ENCODE peak calls at places on chromosomes 12 and 14, in ten cellular contexts. One of them, this sample, is unnamed.

GRCh38 chr14:104589338-104590195 is 10.0 kb downstream of the C14orf180 start:
- DNase-seq in T47D: no peak
- DNase-seq in spleen: no peak
- DNase-seq in HuH-7.5: no peak
- DNase-seq in fibroblast of villous mesenchyme: no peak
- DNase-seq in T-helper 1 cell: no peak
- DNase-seq in stimulated activated CD4-positive, alpha-beta T cell treated with anti-CD3 and anti-CD28 coated beads, Interleukin-1b, Interleukin-23, amount 100 ng/mL, for 4 hours: no peak
- DNase-seq in lung microvascular endothelial cell: no peak
- DNase-seq in fibroblast of the aortic adventitia: no peak
- DNase-seq in GM06990: no peak
- DNase-seq in this sample: no peak

GRCh38 chr12:12528361-12529092 is 34.1 kb downstream of the DUSP16 start:
- DNase-seq in T47D: no peak
- DNase-seq in spleen: no peak
- DNase-seq in HuH-7.5: no peak
- DNase-seq in fibroblast of villous mesenchyme: no peak
- DNase-seq in T-helper 1 cell: no peak
- DNase-seq in stimulated activated CD4-positive, alpha-beta T cell treated with anti-CD3 and anti-CD28 coated beads, Interleukin-1b, Interleukin-23, amount 100 ng/mL, for 4 hours: no peak
- DNase-seq in lung microvascular endothelial cell: peak; percentile 58
- DNase-seq in fibroblast of the aortic adventitia: no peak
- DNase-seq in GM06990: no peak
- DNase-seq in this sample: no peak

GRCh38 chr14:103905861-103906456 is 22.3 kb upstream of the TDRD9 start:
- DNase-seq in T47D: no peak
- DNase-seq in spleen: peak; percentile 69
- DNase-seq in HuH-7.5: no peak
- DNase-seq in fibroblast of villous mesenchyme: no peak
- DNase-seq in T-helper 1 cell: no peak
- DNase-seq in stimulated activated CD4-positive, alpha-beta T cell treated with anti-CD3 and anti-CD28 coated beads, Interleukin-1b, Interleukin-23, amount 100 ng/mL, for 4 hours: no peak
- DNase-seq in lung microvascular endothelial cell: peak; percentile 26
- DNase-seq in fibroblast of the aortic adventitia: no peak
- DNase-seq in GM06990: no peak
- DNase-seq in this sample: no peak

GRCh38 chr12:44126811-44127210 is 290.9 kb downstream of the TMEM117 start:
- DNase-seq in T47D: no peak
- DNase-seq in spleen: no peak
- DNase-seq in HuH-7.5: no peak
- DNase-seq in fibroblast of villous mesenchyme: no peak
- DNase-seq in T-helper 1 cell: no peak
- DNase-seq in stimulated activated CD4-positive, alpha-beta T cell treated with anti-CD3 and anti-CD28 coated beads, Interleukin-1b, Interleukin-23, amount 100 ng/mL, for 4 hours: no peak
- DNase-seq in lung microvascular endothelial cell: no peak
- DNase-seq in fibroblast of the aortic adventitia: no peak
- DNase-seq in GM06990: no peak
- DNase-seq in this sample: no peak

GRCh38 chr14:34297786-34298520 is 164.1 kb downstream of the SPTSSA start:
- DNase-seq in T47D: peak; percentile 70
- DNase-seq in spleen: no peak
- DNase-seq in HuH-7.5: no peak
- DNase-seq in fibroblast of villous mesenchyme: no peak
- DNase-seq in T-helper 1 cell: no peak
- DNase-seq in stimulated activated CD4-positive, alpha-beta T cell treated with anti-CD3 and anti-CD28 coated beads, Interleukin-1b, Interleukin-23, amount 100 ng/mL, for 4 hours: no peak
- DNase-seq in lung microvascular endothelial cell: no peak
- DNase-seq in fibroblast of the aortic adventitia: peak; percentile 7
- DNase-seq in GM06990: no peak
- DNase-seq in this sample: no peak

GRCh38 chr12:96132819-96133218 is 61.4 kb upstream of the ELK3 start:
- DNase-seq in T47D: peak; percentile 66
- DNase-seq in spleen: no peak
- DNase-seq in HuH-7.5: no peak
- DNase-seq in fibroblast of villous mesenchyme: no peak
- DNase-seq in T-helper 1 cell: no peak
- DNase-seq in stimulated activated CD4-positive, alpha-beta T cell treated with anti-CD3 and anti-CD28 coated beads, Interleukin-1b, Interleukin-23, amount 100 ng/mL, for 4 hours: no peak
- DNase-seq in lung microvascular endothelial cell: peak; percentile 82
- DNase-seq in fibroblast of the aortic adventitia: no peak
- DNase-seq in GM06990: no peak
- DNase-seq in this sample: no peak

GRCh38 chr14:35883677-35884293 is 57.6 kb downstream of the BRMS1L start:
- DNase-seq in T47D: peak; percentile 65
- DNase-seq in spleen: no peak
- DNase-seq in HuH-7.5: no peak
- DNase-seq in fibroblast of villous mesenchyme: peak; percentile 38
- DNase-seq in T-helper 1 cell: no peak
- DNase-seq in stimulated activated CD4-positive, alpha-beta T cell treated with anti-CD3 and anti-CD28 coated beads, Interleukin-1b, Interleukin-23, amount 100 ng/mL, for 4 hours: peak; percentile 14
- DNase-seq in lung microvascular endothelial cell: peak; percentile 46
- DNase-seq in fibroblast of the aortic adventitia: peak; percentile 40
- DNase-seq in GM06990: no peak
- DNase-seq in this sample: no peak

GRCh38 chr12:69524755-69525509 is 54.7 kb downstream of the FRS2 start:
- DNase-seq in T47D: no peak
- DNase-seq in spleen: no peak
- DNase-seq in HuH-7.5: no peak
- DNase-seq in fibroblast of villous mesenchyme: no peak
- DNase-seq in T-helper 1 cell: no peak
- DNase-seq in stimulated activated CD4-positive, alpha-beta T cell treated with anti-CD3 and anti-CD28 coated beads, Interleukin-1b, Interleukin-23, amount 100 ng/mL, for 4 hours: no peak
- DNase-seq in lung microvascular endothelial cell: no peak
- DNase-seq in fibroblast of the aortic adventitia: no peak
- DNase-seq in GM06990: no peak
- DNase-seq in this sample: no peak

GRCh38 chr12:2642176-2642892 is 152.4 kb upstream of the FKBP4 start:
- DNase-seq in T47D: no peak
- DNase-seq in spleen: peak; percentile 15
- DNase-seq in HuH-7.5: no peak
- DNase-seq in fibroblast of villous mesenchyme: no peak
- DNase-seq in T-helper 1 cell: no peak
- DNase-seq in stimulated activated CD4-positive, alpha-beta T cell treated with anti-CD3 and anti-CD28 coated beads, Interleukin-1b, Interleukin-23, amount 100 ng/mL, for 4 hours: no peak
- DNase-seq in lung microvascular endothelial cell: no peak
- DNase-seq in fibroblast of the aortic adventitia: no peak
- DNase-seq in GM06990: no peak
- DNase-seq in this sample: no peak

GRCh38 chr12:12916135-12916956 is 25.0 kb downstream of the GPRC5A start:
- DNase-seq in T47D: peak; percentile 63
- DNase-seq in spleen: peak; percentile 94
- DNase-seq in HuH-7.5: peak; percentile 51
- DNase-seq in fibroblast of villous mesenchyme: peak; percentile 82
- DNase-seq in T-helper 1 cell: peak; percentile 79
- DNase-seq in stimulated activated CD4-positive, alpha-beta T cell treated with anti-CD3 and anti-CD28 coated beads, Interleukin-1b, Interleukin-23, amount 100 ng/mL, for 4 hours: peak; percentile 76
- DNase-seq in lung microvascular endothelial cell: peak; percentile 96
- DNase-seq in fibroblast of the aortic adventitia: peak; percentile 93
- DNase-seq in GM06990: peak; percentile 44
- DNase-seq in this sample: peak; percentile 95

GRCh38 chr14:29311983-29312382 is 545.4 kb downstream of the FOXG1 start:
- DNase-seq in T47D: no peak
- DNase-seq in spleen: no peak
- DNase-seq in HuH-7.5: no peak
- DNase-seq in fibroblast of villous mesenchyme: peak; percentile 32
- DNase-seq in T-helper 1 cell: no peak
- DNase-seq in stimulated activated CD4-positive, alpha-beta T cell treated with anti-CD3 and anti-CD28 coated beads, Interleukin-1b, Interleukin-23, amount 100 ng/mL, for 4 hours: no peak
- DNase-seq in lung microvascular endothelial cell: no peak
- DNase-seq in fibroblast of the aortic adventitia: no peak
- DNase-seq in GM06990: no peak
- DNase-seq in this sample: no peak

GRCh38 chr12:105365231-105365630 is 34.7 kb downstream of the C12orf75 start:
- DNase-seq in T47D: no peak
- DNase-seq in spleen: no peak
- DNase-seq in HuH-7.5: no peak
- DNase-seq in fibroblast of villous mesenchyme: no peak
- DNase-seq in T-helper 1 cell: no peak
- DNase-seq in stimulated activated CD4-positive, alpha-beta T cell treated with anti-CD3 and anti-CD28 coated beads, Interleukin-1b, Interleukin-23, amount 100 ng/mL, for 4 hours: no peak
- DNase-seq in lung microvascular endothelial cell: peak; percentile 9
- DNase-seq in fibroblast of the aortic adventitia: no peak
- DNase-seq in GM06990: no peak
- DNase-seq in this sample: no peak

GRCh38 chr12:98574110-98574509 is 19.4 kb upstream of the SLC25A3 start:
- DNase-seq in T47D: no peak
- DNase-seq in spleen: no peak
- DNase-seq in HuH-7.5: no peak
- DNase-seq in fibroblast of villous mesenchyme: no peak
- DNase-seq in T-helper 1 cell: no peak
- DNase-seq in stimulated activated CD4-positive, alpha-beta T cell treated with anti-CD3 and anti-CD28 coated beads, Interleukin-1b, Interleukin-23, amount 100 ng/mL, for 4 hours: no peak
- DNase-seq in lung microvascular endothelial cell: no peak
- DNase-seq in fibroblast of the aortic adventitia: no peak
- DNase-seq in GM06990: no peak
- DNase-seq in this sample: no peak

GRCh38 chr12:89373772-89374572 is 21.7 kb upstream of the DUSP6 start:
- DNase-seq in T47D: no peak
- DNase-seq in spleen: no peak
- DNase-seq in HuH-7.5: no peak
- DNase-seq in fibroblast of villous mesenchyme: peak; percentile 78
- DNase-seq in T-helper 1 cell: no peak
- DNase-seq in stimulated activated CD4-positive, alpha-beta T cell treated with anti-CD3 and anti-CD28 coated beads, Interleukin-1b, Interleukin-23, amount 100 ng/mL, for 4 hours: no peak
- DNase-seq in lung microvascular endothelial cell: peak; percentile 93
- DNase-seq in fibroblast of the aortic adventitia: peak; percentile 88
- DNase-seq in GM06990: no peak
- DNase-seq in this sample: no peak

GRCh38 chr14:68376067-68376810 is 416.6 kb downstream of the ZFP36L1 start:
- DNase-seq in T47D: no peak
- DNase-seq in spleen: no peak
- DNase-seq in HuH-7.5: no peak
- DNase-seq in fibroblast of villous mesenchyme: no peak
- DNase-seq in T-helper 1 cell: no peak
- DNase-seq in stimulated activated CD4-positive, alpha-beta T cell treated with anti-CD3 and anti-CD28 coated beads, Interleukin-1b, Interleukin-23, amount 100 ng/mL, for 4 hours: no peak
- DNase-seq in lung microvascular endothelial cell: no peak
- DNase-seq in fibroblast of the aortic adventitia: peak; percentile 60
- DNase-seq in GM06990: no peak
- DNase-seq in this sample: no peak

GRCh38 chr12:111103583-111103982 is 183.2 kb upstream of the MYL2 start:
- DNase-seq in T47D: no peak
- DNase-seq in spleen: no peak
- DNase-seq in HuH-7.5: no peak
- DNase-seq in fibroblast of villous mesenchyme: no peak
- DNase-seq in T-helper 1 cell: no peak
- DNase-seq in stimulated activated CD4-positive, alpha-beta T cell treated with anti-CD3 and anti-CD28 coated beads, Interleukin-1b, Interleukin-23, amount 100 ng/mL, for 4 hours: no peak
- DNase-seq in lung microvascular endothelial cell: no peak
- DNase-seq in fibroblast of the aortic adventitia: no peak
- DNase-seq in GM06990: no peak
- DNase-seq in this sample: no peak

GRCh38 chr12:131204416-131205311 is 251.0 kb downstream of the ADGRD1 start:
- DNase-seq in T47D: no peak
- DNase-seq in spleen: peak; percentile 59
- DNase-seq in HuH-7.5: no peak
- DNase-seq in fibroblast of villous mesenchyme: no peak
- DNase-seq in T-helper 1 cell: no peak
- DNase-seq in stimulated activated CD4-positive, alpha-beta T cell treated with anti-CD3 and anti-CD28 coated beads, Interleukin-1b, Interleukin-23, amount 100 ng/mL, for 4 hours: no peak
- DNase-seq in lung microvascular endothelial cell: no peak
- DNase-seq in fibroblast of the aortic adventitia: no peak
- DNase-seq in GM06990: no peak
- DNase-seq in this sample: peak; percentile 69

GRCh38 chr12:32522322-32523221 is 123.2 kb downstream of the FGD4 start:
- DNase-seq in T47D: no peak
- DNase-seq in spleen: no peak
- DNase-seq in HuH-7.5: no peak
- DNase-seq in fibroblast of villous mesenchyme: no peak
- DNase-seq in T-helper 1 cell: no peak
- DNase-seq in stimulated activated CD4-positive, alpha-beta T cell treated with anti-CD3 and anti-CD28 coated beads, Interleukin-1b, Interleukin-23, amount 100 ng/mL, for 4 hours: no peak
- DNase-seq in lung microvascular endothelial cell: no peak
- DNase-seq in fibroblast of the aortic adventitia: peak; percentile 23
- DNase-seq in GM06990: no peak
- DNase-seq in this sample: no peak

GRCh38 chr12:68675098-68675842 is 11.5 kb upstream of the NUP107 start:
- DNase-seq in T47D: no peak
- DNase-seq in spleen: peak; percentile 88
- DNase-seq in HuH-7.5: no peak
- DNase-seq in fibroblast of villous mesenchyme: no peak
- DNase-seq in T-helper 1 cell: peak; percentile 54
- DNase-seq in stimulated activated CD4-positive, alpha-beta T cell treated with anti-CD3 and anti-CD28 coated beads, Interleukin-1b, Interleukin-23, amount 100 ng/mL, for 4 hours: peak; percentile 18
- DNase-seq in lung microvascular endothelial cell: peak; percentile 14
- DNase-seq in fibroblast of the aortic adventitia: no peak
- DNase-seq in GM06990: no peak
- DNase-seq in this sample: no peak

GRCh38 chr14:61469771-61470170 is 148.4 kb downstream of the PRKCH start:
- DNase-seq in T47D: no peak
- DNase-seq in spleen: no peak
- DNase-seq in HuH-7.5: no peak
- DNase-seq in fibroblast of villous mesenchyme: no peak
- DNase-seq in T-helper 1 cell: no peak
- DNase-seq in stimulated activated CD4-positive, alpha-beta T cell treated with anti-CD3 and anti-CD28 coated beads, Interleukin-1b, Interleukin-23, amount 100 ng/mL, for 4 hours: no peak
- DNase-seq in lung microvascular endothelial cell: no peak
- DNase-seq in fibroblast of the aortic adventitia: no peak
- DNase-seq in GM06990: no peak
- DNase-seq in this sample: no peak

GRCh38 chr12:15709524-15709923 is 79.7 kb downstream of the EPS8 start:
- DNase-seq in T47D: no peak
- DNase-seq in spleen: no peak
- DNase-seq in HuH-7.5: no peak
- DNase-seq in fibroblast of villous mesenchyme: no peak
- DNase-seq in T-helper 1 cell: no peak
- DNase-seq in stimulated activated CD4-positive, alpha-beta T cell treated with anti-CD3 and anti-CD28 coated beads, Interleukin-1b, Interleukin-23, amount 100 ng/mL, for 4 hours: no peak
- DNase-seq in lung microvascular endothelial cell: no peak
- DNase-seq in fibroblast of the aortic adventitia: no peak
- DNase-seq in GM06990: no peak
- DNase-seq in this sample: no peak

GRCh38 chr14:69247691-69248440 is 12.1 kb upstream of the GALNT16 start:
- DNase-seq in T47D: peak; percentile 20
- DNase-seq in spleen: no peak
- DNase-seq in HuH-7.5: no peak
- DNase-seq in fibroblast of villous mesenchyme: peak; percentile 85
- DNase-seq in T-helper 1 cell: no peak
- DNase-seq in stimulated activated CD4-positive, alpha-beta T cell treated with anti-CD3 and anti-CD28 coated beads, Interleukin-1b, Interleukin-23, amount 100 ng/mL, for 4 hours: no peak
- DNase-seq in lung microvascular endothelial cell: no peak
- DNase-seq in fibroblast of the aortic adventitia: peak; percentile 99
- DNase-seq in GM06990: no peak
- DNase-seq in this sample: no peak

GRCh38 chr12:122090759-122091535 is 12.4 kb downstream of the MLXIP start:
- DNase-seq in T47D: no peak
- DNase-seq in spleen: no peak
- DNase-seq in HuH-7.5: no peak
- DNase-seq in fibroblast of villous mesenchyme: peak; percentile 100
- DNase-seq in T-helper 1 cell: no peak
- DNase-seq in stimulated activated CD4-positive, alpha-beta T cell treated with anti-CD3 and anti-CD28 coated beads, Interleukin-1b, Interleukin-23, amount 100 ng/mL, for 4 hours: no peak
- DNase-seq in lung microvascular endothelial cell: no peak
- DNase-seq in fibroblast of the aortic adventitia: peak; percentile 99
- DNase-seq in GM06990: no peak
- DNase-seq in this sample: no peak

GRCh38 chr12:130412384-130412783 is 74.7 kb downstream of the PIWIL1 start:
- DNase-seq in T47D: no peak
- DNase-seq in spleen: no peak
- DNase-seq in HuH-7.5: no peak
- DNase-seq in fibroblast of villous mesenchyme: no peak
- DNase-seq in T-helper 1 cell: no peak
- DNase-seq in stimulated activated CD4-positive, alpha-beta T cell treated with anti-CD3 and anti-CD28 coated beads, Interleukin-1b, Interleukin-23, amount 100 ng/mL, for 4 hours: no peak
- DNase-seq in lung microvascular endothelial cell: no peak
- DNase-seq in fibroblast of the aortic adventitia: no peak
- DNase-seq in GM06990: no peak
- DNase-seq in this sample: no peak

GRCh38 chr14:64098120-64098519 is 196.1 kb downstream of the ESR2 start:
- DNase-seq in T47D: no peak
- DNase-seq in spleen: no peak
- DNase-seq in HuH-7.5: no peak
- DNase-seq in fibroblast of villous mesenchyme: no peak
- DNase-seq in T-helper 1 cell: no peak
- DNase-seq in stimulated activated CD4-positive, alpha-beta T cell treated with anti-CD3 and anti-CD28 coated beads, Interleukin-1b, Interleukin-23, amount 100 ng/mL, for 4 hours: no peak
- DNase-seq in lung microvascular endothelial cell: no peak
- DNase-seq in fibroblast of the aortic adventitia: no peak
- DNase-seq in GM06990: no peak
- DNase-seq in this sample: no peak

GRCh38 chr14:61671086-61671485 is 24.2 kb upstream of the HIF1A start:
- DNase-seq in T47D: no peak
- DNase-seq in spleen: no peak
- DNase-seq in HuH-7.5: no peak
- DNase-seq in fibroblast of villous mesenchyme: no peak
- DNase-seq in T-helper 1 cell: peak; percentile 25
- DNase-seq in stimulated activated CD4-positive, alpha-beta T cell treated with anti-CD3 and anti-CD28 coated beads, Interleukin-1b, Interleukin-23, amount 100 ng/mL, for 4 hours: no peak
- DNase-seq in lung microvascular endothelial cell: peak; percentile 61
- DNase-seq in fibroblast of the aortic adventitia: no peak
- DNase-seq in GM06990: peak; percentile 53
- DNase-seq in this sample: no peak

GRCh38 chr12:16467304-16467703 is 119.9 kb downstream of the MGST1 start:
- DNase-seq in T47D: no peak
- DNase-seq in spleen: no peak
- DNase-seq in HuH-7.5: no peak
- DNase-seq in fibroblast of villous mesenchyme: no peak
- DNase-seq in T-helper 1 cell: no peak
- DNase-seq in stimulated activated CD4-positive, alpha-beta T cell treated with anti-CD3 and anti-CD28 coated beads, Interleukin-1b, Interleukin-23, amount 100 ng/mL, for 4 hours: no peak
- DNase-seq in lung microvascular endothelial cell: no peak
- DNase-seq in fibroblast of the aortic adventitia: no peak
- DNase-seq in GM06990: no peak
- DNase-seq in this sample: no peak

GRCh38 chr12:58502236-58502635 is 418.1 kb downstream of the LRIG3 start:
- DNase-seq in T47D: no peak
- DNase-seq in spleen: no peak
- DNase-seq in HuH-7.5: no peak
- DNase-seq in fibroblast of villous mesenchyme: peak; percentile 78
- DNase-seq in T-helper 1 cell: no peak
- DNase-seq in stimulated activated CD4-positive, alpha-beta T cell treated with anti-CD3 and anti-CD28 coated beads, Interleukin-1b, Interleukin-23, amount 100 ng/mL, for 4 hours: no peak
- DNase-seq in lung microvascular endothelial cell: no peak
- DNase-seq in fibroblast of the aortic adventitia: no peak
- DNase-seq in GM06990: no peak
- DNase-seq in this sample: no peak

This sample was measured in posterior vena cava.